ENCODE peak calls at places on chromosome 4, in four cellular contexts. R, V, Y and T are unnamed samples.

GRCh38 chr4:7135389-7135746 is 57.0 kb upstream of the SORCS2 start:
- DNase-seq in R (peak; percentile 34), V (no peak), Y (no peak), T (no peak)

GRCh38 chr4:168502886-168503285 is 6.0 kb downstream of the PALLD start:
- DNase-seq in R (no peak), V (no peak), Y (no peak), T (no peak)

GRCh38 chr4:35684755-35685154 is 559.6 kb downstream of the ARAP2 start:
- DNase-seq in R (no peak), V (no peak), Y (no peak), T (no peak)

GRCh38 chr4:67700119-67700873 is 659 bp downstream of the UBA6 start:
- DNase-seq in R (peak; percentile 24), V (no peak), Y (no peak), T (no peak)

GRCh38 chr4:147157860-147158701 is 212.4 kb upstream of the TTC29 start:
- DNase-seq in R (peak; percentile 14), V (peak; percentile 73), Y (no peak), T (no peak)

GRCh38 chr4:38190717-38191178 is 230.6 kb downstream of the PTTG2 start:
- DNase-seq in R (peak; percentile 89), V (peak; percentile 51), Y (no peak), T (peak; percentile 40)

GRCh38 chr4:2907226-2907625 is 56.0 kb downstream of the NOP14 start:
- DNase-seq in R (no peak), V (no peak), Y (no peak), T (no peak)

GRCh38 chr4:127881565-127881869 is 824 bp downstream of the PLK4 start:
- DNase-seq in R (no peak), V (no peak), Y (no peak), T (no peak)

GRCh38 chr4:53365121-53365485 is 758 bp downstream of the SCFD2 start:
- DNase-seq in R (peak; percentile 40), V (peak; percentile 14), Y (no peak), T (no peak)

GRCh38 chr4:57064120-57064519 is 46.1 kb downstream of the IGFBP7 start:
- DNase-seq in R (no peak), V (no peak), Y (no peak), T (no peak)

GRCh38 chr4:141645611-141646340 is 9.4 kb downstream of the IL15 start:
- DNase-seq in R (peak; percentile 92), V (no peak), Y (no peak), T (no peak)

GRCh38 chr4:113560579-113560978 is 201.0 kb downstream of the CAMK2D start:
- DNase-seq in R (no peak), V (no peak), Y (no peak), T (no peak)

GRCh38 chr4:130197946-130198345 is 1102.0 kb downstream of the C4orf33 start:
- DNase-seq in R (no peak), V (no peak), Y (no peak), T (no peak)

GRCh38 chr4:95188701-95189401 is 359.9 kb downstream of the UNC5C start:
- DNase-seq in R (no peak), V (no peak), Y (no peak), T (no peak)

GRCh38 chr4:184472540-184473264 is 1.6 kb downstream of the IRF2 start:
- DNase-seq in R (peak; percentile 45), V (peak; percentile 93), Y (peak; percentile 73), T (peak; percentile 33)

GRCh38 chr4:13544556-13545393 is 467 bp upstream of the NKX3-2 start:
- DNase-seq in R (peak; percentile 50), V (peak; percentile 86), Y (no peak), T (no peak)

GRCh38 chr4:6011686-6012085 is 6.5 kb downstream of the C4orf50 start:
- DNase-seq in R (no peak), V (peak; percentile 8), Y (no peak), T (no peak)

GRCh38 chr4:6307891-6308290 is 38.2 kb downstream of the WFS1 start:
- DNase-seq in R (no peak), V (no peak), Y (no peak), T (no peak)

GRCh38 chr4:180827610-180828009 is 1415.6 kb upstream of the TENM3 start:
- DNase-seq in R (peak; percentile 21), V (no peak), Y (no peak), T (no peak)

GRCh38 chr4:63790377-63790776 is 618.9 kb downstream of the TECRL start:
- DNase-seq in R (no peak), V (no peak), Y (no peak), T (no peak)

GRCh38 chr4:148443550-148444295 is 1.5 kb upstream of the NR3C2 start:
- DNase-seq in R (no peak), V (peak; percentile 22), Y (peak; percentile 61), T (no peak)

GRCh38 chr4:43163101-43163792 is 270.7 kb downstream of the GRXCR1 start:
- DNase-seq in R (no peak), V (no peak), Y (no peak), T (no peak)

GRCh38 chr4:150952167-150952845 is 62.8 kb downstream of the LRBA start:
- DNase-seq in R (no peak), V (no peak), Y (no peak), T (no peak)

GRCh38 chr4:98148856-98149255 is 5.6 kb upstream of the STPG2 start:
- DNase-seq in R (no peak), V (no peak), Y (no peak), T (no peak)

GRCh38 chr4:11367371-11367770 is 61.3 kb downstream of the HS3ST1 start:
- DNase-seq in R (peak; percentile 9), V (peak; percentile 27), Y (peak; percentile 79), T (no peak)

DNA sequence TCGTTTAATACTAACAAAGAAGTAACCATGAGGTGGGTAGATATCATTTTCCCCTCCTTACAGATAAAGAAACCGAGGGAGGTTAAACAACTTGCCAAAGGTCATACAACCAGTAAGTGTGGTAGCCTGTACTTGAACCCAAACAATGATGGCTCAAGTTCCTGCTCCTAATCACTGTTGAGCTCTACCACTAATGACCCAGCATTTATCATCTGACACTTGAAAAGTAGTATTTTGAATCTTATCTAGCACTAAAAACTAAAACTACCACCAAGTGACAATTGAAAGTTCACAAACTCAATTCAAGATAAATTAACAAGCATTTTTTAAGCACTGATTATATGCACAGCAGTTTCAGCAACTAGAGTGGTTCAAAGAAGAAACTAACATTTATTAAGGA is 13.1 kb downstream of the FBXW7 start:
- DNase-seq in R (no peak), V (peak; percentile 15), Y (no peak), T (no peak)
- H3K4me3 ChIP-seq in R (no peak overlapping the region), V (no peak overlapping the region), Y (no peak overlapping the region), T (no peak overlapping the region)

GRCh38 chr4:106303548-106303947 is 12.5 kb downstream of the TBCK start:
- DNase-seq in R (no peak), V (no peak), Y (no peak), T (no peak)
- TF ChIP-seq CTCF in R (no peak), V (no peak), Y (no peak), T (no peak)

GRCh38 chr4:4763815-4764202 is 95.7 kb upstream of the MSX1 start:
- DNase-seq in R (peak; percentile 6), V (no peak), Y (no peak), T (no peak)
- H3K4me3 ChIP-seq in R (no peak overlapping the region), V (no peak overlapping the region), Y (no peak overlapping the region), T (no peak overlapping the region)

GRCh38 chr4:164011791-164012190 is 517.3 kb downstream of the TMA16 start:
- DNase-seq in R (no peak), V (peak; percentile 22), Y (no peak), T (no peak)

GRCh38 chr4:164009435-164009834 is 514.9 kb downstream of the TMA16 start:
- DNase-seq in R (no peak), V (no peak), Y (no peak), T (no peak)

DNA sequence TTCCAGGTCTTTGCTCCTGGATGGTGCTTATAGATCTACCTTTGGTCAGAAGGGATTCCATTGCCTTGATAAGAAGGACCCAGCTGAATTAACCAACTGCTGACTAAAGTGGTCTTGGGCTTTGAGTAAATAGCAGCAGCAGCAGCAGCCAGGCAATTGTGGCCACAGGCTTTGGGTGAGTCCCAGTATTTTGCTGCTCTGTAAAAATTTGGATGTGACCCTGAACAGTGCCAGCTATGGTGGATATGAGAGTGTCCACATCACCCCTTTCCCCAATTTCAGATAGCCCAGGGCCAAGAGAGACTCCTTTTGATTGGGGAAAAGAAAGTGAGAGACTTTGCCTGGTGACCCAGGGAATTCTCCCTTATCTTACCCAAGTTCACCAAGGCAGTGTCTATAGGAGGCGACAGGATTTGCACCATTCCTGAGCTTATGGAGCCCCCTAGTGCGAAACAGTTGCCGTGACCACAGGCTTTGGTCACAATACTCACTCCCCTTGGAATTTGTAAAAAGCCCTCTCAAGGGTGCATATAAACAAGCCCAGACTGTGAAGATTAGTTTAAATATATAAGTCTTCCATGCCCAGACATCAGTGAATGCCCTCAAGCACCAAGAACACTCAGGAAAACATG is 518.0 kb downstream of the TMA16 start:
- DNase-seq in R (peak; percentile 34), V (peak; percentile 71), Y (no peak), T (no peak)
- TF ChIP-seq CTCF in R (peak; percentile 48), V (no peak), Y (no peak), T (no peak)

DNA sequence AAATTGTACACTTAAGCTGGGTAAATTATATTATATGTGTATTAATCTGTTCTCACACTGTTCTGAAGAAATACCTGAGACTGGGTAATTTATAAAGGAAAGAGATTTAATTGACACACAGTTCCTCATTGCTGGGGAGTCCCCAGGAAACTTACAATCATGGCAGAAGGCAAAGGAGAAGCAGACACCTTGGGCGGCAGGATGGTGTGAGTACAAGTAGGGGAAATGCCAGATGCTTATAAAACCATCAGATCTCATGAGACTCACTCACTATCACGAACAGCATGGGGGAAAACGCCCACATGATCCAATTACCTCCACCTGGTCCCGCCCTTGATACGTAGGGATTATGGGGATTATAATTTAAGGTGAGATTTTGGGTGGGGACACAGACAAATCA is 34.9 kb downstream of the PDE5A start:
- DNase-seq in R (no peak), V (no peak), Y (no peak), T (no peak)
- H3K4me3 ChIP-seq in R (no peak overlapping the region), V (no peak overlapping the region), Y (no peak overlapping the region), T (no peak overlapping the region)

GRCh38 chr4:15703439-15703838 is 574 bp downstream of the BST1 start:
- DNase-seq in R (no peak), V (no peak), Y (no peak), T (no peak)

GRCh38 chr4:15706646-15707362 is 3.9 kb downstream of the BST1 start:
- DNase-seq in R (no peak), V (no peak), Y (no peak), T (no peak)

GRCh38 chr4:15702941-15703403 is at the start of gene BST1:
- DNase-seq in R (peak; percentile 55), V (no peak), Y (peak; percentile 85), T (no peak)

GRCh38 chr4:15704145-15704544 is 1.3 kb downstream of the BST1 start:
- DNase-seq in R (no peak), V (no peak), Y (no peak), T (no peak)

DNA sequence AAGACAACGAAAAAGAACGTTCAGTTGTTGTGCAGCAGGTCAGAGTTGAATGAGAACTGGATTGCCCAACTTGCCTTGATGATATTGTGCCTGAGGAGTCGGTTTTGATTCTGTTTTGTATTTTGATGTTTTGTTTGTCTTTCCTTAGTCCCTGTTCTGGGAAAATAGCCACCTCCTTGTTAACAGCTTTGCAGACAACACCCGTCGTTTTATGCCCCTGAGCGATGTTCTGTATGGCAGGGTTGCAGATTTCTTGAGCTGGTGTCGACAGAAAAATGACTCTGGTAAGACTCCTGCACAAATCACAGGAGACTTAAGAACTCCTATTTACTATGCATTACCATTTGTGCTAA is 4.5 kb downstream of the BST1 start:
- DNase-seq in R (no peak), V (no peak), Y (no peak), T (no peak)
- TF ChIP-seq CTCF in R (no peak), V (no peak), Y (no peak), T (no peak)